ENCODE peak calls at places on chromosomes 1 and 21, in five cellular contexts. G is PC-9; V is sigmoid colon; X is H9; K is CD4-positive, alpha-beta T cell. T is an unnamed sample.

GRCh38 chr1:64664287-64664686 is 80.6 kb upstream of the RAVER2 start:
- DNase-seq in G (no peak), X (no peak), V (no peak), K (no peak), T (peak; percentile 23)

GRCh38 chr21:45209046-45209445 is 78.6 kb downstream of the POFUT2 start:
- DNase-seq in V (no peak), G (no peak), X (no peak), K (no peak), T (no peak)

GRCh38 chr1:177945943-177946650 is 23.8 kb downstream of the SEC16B start:
- DNase-seq in K (no peak), X (peak; percentile 84), V (no peak), G (peak; percentile 38), T (peak; percentile 13)

GRCh38 chr1:175220853-175221547 is 28.4 kb upstream of the KIAA0040 start:
- DNase-seq in V (no peak), X (no peak), G (no peak), K (no peak), T (no peak)

GRCh38 chr1:204390731-204391466 is 20.7 kb downstream of the PPP1R15B start:
- DNase-seq in K (no peak), X (no peak), V (no peak), G (no peak), T (no peak)

GRCh38 chr1:16888806-16889178 is 7.0 kb upstream of the RNU1-2 start:
- DNase-seq in X (no peak), K (no peak), V (no peak), G (peak; percentile 31), T (no peak)

GRCh38 chr1:22575532-22576147 is 12.4 kb downstream of the EPHA8 start:
- DNase-seq in K (no peak), X (no peak), V (no peak), G (no peak), T (no peak)

GRCh38 chr1:156379420-156380165 is 10.6 kb downstream of the RHBG start:
- DNase-seq in G (no peak), K (no peak), X (no peak), V (no peak), T (no peak)

GRCh38 chr1:31013187-31013864 is 52.2 kb downstream of the PUM1 start:
- DNase-seq in X (no peak), V (no peak), G (no peak), K (no peak), T (no peak)

GRCh38 chr1:247747616-247748015 is 325 bp downstream of the OR14A2 start:
- DNase-seq in V (no peak), K (no peak), G (no peak), X (no peak), T (no peak)

GRCh38 chr1:216898801-216899200 is 175.6 kb upstream of the ESRRG start:
- DNase-seq in K (no peak), V (no peak), X (no peak), G (no peak), T (no peak)

GRCh38 chr1:6419803-6420593 is at the start of gene HES2:
- DNase-seq in V (no peak), X (peak; percentile 74), K (no peak), G (no peak), T (no peak)

GRCh38 chr1:89952021-89952995 is 42.6 kb upstream of the ZNF326 start:
- DNase-seq in G (peak; percentile 48), K (no peak), X (no peak), V (no peak), T (no peak)

GRCh38 chr1:19372602-19373001 is 60.5 kb downstream of the SLC66A1 start:
- DNase-seq in X (no peak), K (no peak), V (no peak), G (no peak), T (no peak)

GRCh38 chr1:151513626-151514101 is 2.5 kb downstream of the CGN start:
- DNase-seq in G (peak; percentile 85), V (peak; percentile 24), X (peak; percentile 46), K (no peak), T (no peak)

GRCh38 chr1:119482517-119483425 is 24.2 kb upstream of the HSD3B1 start:
- DNase-seq in V (no peak), X (peak; percentile 44), K (no peak), G (no peak), T (no peak)

GRCh38 chr1:152870831-152871730 is 7.0 kb upstream of the SMCP start:
- DNase-seq in X (peak; percentile 27), V (no peak), K (no peak), G (peak; percentile 42), T (no peak)

GRCh38 chr1:109784551-109785252 is 21.0 kb upstream of the EPS8L3 start:
- DNase-seq in K (no peak), G (no peak), V (peak; percentile 54), X (no peak), T (no peak)

GRCh38 chr1:3407021-3407420 is 47.4 kb upstream of the ARHGEF16 start:
- DNase-seq in K (no peak), V (no peak), G (no peak), X (no peak), T (no peak)

GRCh38 chr1:195733408-195733807 is 874.8 kb downstream of the KCNT2 start:
- DNase-seq in G (no peak), V (no peak), X (no peak), K (no peak), T (no peak)

GRCh38 chr1:33955101-33955500 is 91.2 kb downstream of the HMGB4 start:
- DNase-seq in K (no peak), G (no peak), X (no peak), V (no peak), T (no peak)

GRCh38 chr1:237507005-237507404 is 383.7 kb downstream of the ZP4 start:
- DNase-seq in V (no peak), G (no peak), K (no peak), X (no peak), T (no peak)

GRCh38 chr1:203025721-203026665 is at the start of gene PPFIA4:
- DNase-seq in G (peak; percentile 47), V (peak; percentile 93), X (peak; percentile 93), K (peak; percentile 75), T (peak; percentile 84)

GRCh38 chr1:24301395-24302175 is 17.6 kb upstream of the GRHL3 start:
- DNase-seq in G (no peak), X (no peak), V (no peak), K (no peak), T (no peak)

GRCh38 chr1:1550087-1550486 is 9.7 kb upstream of the TMEM240 start:
- DNase-seq in K (no peak), X (no peak), V (no peak), G (no peak), T (no peak)

GRCh38 chr1:4407851-4408250 is 246.6 kb upstream of the AJAP1 start:
- DNase-seq in G (no peak), V (no peak), X (no peak), K (no peak), T (no peak)

GRCh38 chr1:202505356-202505755 is 156.9 kb downstream of the PPP1R12B start:
- DNase-seq in X (no peak), G (no peak), V (no peak), K (no peak), T (no peak)

GRCh38 chr1:15684468-15685283 is 556 bp downstream of the PLEKHM2 start:
- DNase-seq in V (peak; percentile 77), G (no peak), K (peak; percentile 12), X (peak; percentile 38), T (no peak)

GRCh38 chr1:156616463-156616862 is 2.8 kb upstream of the HAPLN2 start:
- DNase-seq in G (no peak), V (peak; percentile 85), X (no peak), K (no peak), T (no peak)

GRCh38 chr1:6329851-6330250 is 63.7 kb downstream of the ACOT7 start:
- DNase-seq in X (no peak), G (no peak), V (no peak), K (no peak), T (no peak)

GRCh38 chr1:94755675-94756074 is 64.5 kb upstream of the SLC44A3 start:
- DNase-seq in K (no peak), X (no peak), V (peak; percentile 70), G (no peak), T (no peak)
- H3K27ac ChIP-seq in K (no peak overlapping the region), X (no peak overlapping the region), V (no peak overlapping the region), G (no peak overlapping the region), T (no peak overlapping the region)

GRCh38 chr1:59057801-59058200 is 239.1 kb upstream of the FGGY start:
- DNase-seq in V (no peak), K (no peak), G (no peak), X (no peak), T (no peak)
- H3K27ac ChIP-seq in V (peak overlapping the region; percentile 59), K (no peak overlapping the region), G (no peak overlapping the region), X (no peak overlapping the region), T (no peak overlapping the region)

GRCh38 chr21:33682992-33683627 is 40.8 kb downstream of the ITSN1 start:
- DNase-seq in V (no peak), G (peak; percentile 96), K (no peak), X (no peak), T (no peak)
- H3K27ac ChIP-seq in V (peak overlapping the region; percentile 5), G (peak overlapping the region; percentile 85), K (no peak overlapping the region), X (peak overlapping the region; percentile 79), T (no peak overlapping the region)

DNA sequence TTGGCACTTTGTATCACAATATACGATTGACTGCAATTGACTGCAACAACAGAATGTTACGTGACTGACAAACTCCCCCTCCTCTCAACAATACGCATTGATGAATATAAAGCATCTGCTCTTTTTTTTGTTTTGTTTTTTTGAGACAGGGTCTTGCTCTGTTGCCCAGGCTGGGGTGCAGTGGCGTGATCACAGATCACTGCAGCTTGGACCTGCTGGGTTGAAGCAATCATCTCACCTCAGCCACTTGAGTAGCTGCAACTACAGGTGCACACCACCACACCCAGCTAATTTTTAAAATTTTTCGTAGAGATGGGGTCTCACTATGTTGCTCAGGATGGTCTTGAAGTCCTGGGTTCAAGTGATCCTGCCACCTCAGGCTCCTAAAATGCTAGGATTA is 21.3 kb upstream of the CEP85 start:
- DNase-seq in K (no peak), G (no peak), V (no peak), X (no peak), T (no peak)
- H3K27ac ChIP-seq in K (no peak overlapping the region), G (no peak overlapping the region), V (no peak overlapping the region), X (no peak overlapping the region), T (no peak overlapping the region)

GRCh38 chr1:11253226-11253625 is 9.1 kb downstream of the MTOR start:
- DNase-seq in K (no peak), X (no peak), G (no peak), V (no peak), T (no peak)

DNA sequence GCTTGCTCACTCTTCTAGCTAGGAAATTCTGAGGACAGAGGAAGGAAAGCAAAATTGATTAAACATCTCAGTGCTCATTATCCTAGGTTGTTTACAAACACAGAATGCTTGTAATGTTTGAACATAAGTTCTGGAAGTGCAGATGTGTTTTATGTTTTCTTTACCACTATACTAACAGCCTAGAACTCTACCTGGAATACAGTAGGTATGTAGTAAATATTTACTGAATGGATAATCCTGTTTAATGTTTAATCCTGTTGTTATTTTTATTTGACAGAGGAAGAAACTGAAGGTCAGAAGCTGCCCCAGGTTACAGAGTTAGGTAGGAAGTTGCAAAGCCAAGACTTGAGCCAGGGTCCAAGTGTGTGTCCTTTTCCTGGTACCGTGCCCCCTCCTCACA is 6.1 kb downstream of the MTOR start:
- DNase-seq in K (no peak), G (no peak), V (no peak), X (no peak), T (no peak)
- H3K27ac ChIP-seq in K (no peak overlapping the region), G (no peak overlapping the region), V (no peak overlapping the region), X (no peak overlapping the region), T (no peak overlapping the region)